ENCODE peak calls at places on chromosomes 11 and 22, in eight cellular contexts. U, W, Z, B, T, G, M and N are unnamed samples.

GRCh38 chr22:24106385-24107381 is 74.6 kb upstream of the SUSD2 start:
- DNase-seq in Z (peak), G (no peak), W (no peak), M (no peak), T (no peak), U (no peak), B (peak), N (no peak)

GRCh38 chr11:34263462-34264186 is 94.2 kb downstream of the ABTB2 start:
- DNase-seq in W (no peak), B (no peak), M (no peak), G (peak), T (peak), U (peak), Z (no peak), N (peak)

GRCh38 chr11:72951815-72952340 is 137.7 kb downstream of the ATG16L2 start:
- DNase-seq in Z (no peak), T (no peak), G (no peak), U (no peak), B (no peak), M (no peak), W (no peak), N (no peak)

GRCh38 chr11:87198266-87198881 is 160.6 kb downstream of the TMEM135 start:
- DNase-seq in Z (no peak), M (no peak), G (no peak), U (no peak), W (no peak), B (no peak), T (no peak), N (no peak)

GRCh38 chr22:32202539-32203180 is 2.2 kb downstream of the RFPL2 start:
- DNase-seq in G (peak), U (peak), T (peak), W (no peak), B (peak), M (peak), Z (no peak), N (no peak)

GRCh38 chr11:101127699-101128570 is 1.7 kb downstream of the PGR start:
- DNase-seq in B (peak), W (no peak), G (no peak), Z (no peak), M (no peak), T (no peak), U (no peak), N (peak)

GRCh38 chr11:88231894-88232482 is 56.7 kb upstream of the RAB38 start:
- DNase-seq in T (peak), B (peak), M (peak), G (peak), W (no peak), U (peak), Z (no peak), N (peak)

GRCh38 chr22:36365020-36365411 is 22.8 kb downstream of the MYH9 start:
- DNase-seq in W (peak), B (peak), Z (peak), G (peak), U (peak), M (peak), T (peak), N (peak)

GRCh38 chr11:67006029-67006884 is 16.7 kb upstream of the SYT12 start:
- DNase-seq in M (peak), U (no peak), G (peak), W (no peak), Z (peak), B (peak), T (no peak), N (peak)

GRCh38 chr11:643849-644738 is 7.0 kb downstream of the DRD4 start:
- DNase-seq in W (no peak), Z (no peak), T (no peak), M (no peak), U (no peak), B (no peak), G (no peak), N (no peak)

GRCh38 chr22:35380537-35381423 is at the start of gene HMOX1:
- DNase-seq in M (peak), T (peak), B (peak), G (peak), W (no peak), Z (peak), U (peak), N (peak)

GRCh38 chr11:68684385-68685356 is at the start of gene GAL:
- DNase-seq in T (no peak), U (no peak), M (no peak), W (no peak), Z (no peak), B (peak), G (no peak), N (no peak)

GRCh38 chr11:1888811-1889526 is 2.7 kb downstream of the PRR33 start:
- DNase-seq in W (no peak), T (no peak), Z (peak), B (peak), U (no peak), G (peak), M (peak), N (no peak)

GRCh38 chr11:125141686-125142535 is 22.6 kb upstream of the PKNOX2 start:
- DNase-seq in W (no peak), U (no peak), M (peak), T (peak), G (peak), B (peak), Z (peak), N (peak)

GRCh38 chr11:6693342-6694228 is 10.4 kb upstream of the MRPL17 start:
- DNase-seq in T (peak), G (peak), Z (peak), M (peak), B (peak), W (no peak), U (peak), N (peak)

GRCh38 chr11:27471588-27472397 is 797 bp downstream of the LGR4 start:
- DNase-seq in T (no peak), G (peak), M (no peak), U (no peak), W (no peak), Z (peak), B (peak), N (no peak)

GRCh38 chr11:124837491-124837856 is 27.8 kb upstream of the ROBO3 start:
- DNase-seq in T (peak), Z (no peak), B (no peak), W (peak), U (peak), G (peak), M (no peak), N (peak)

GRCh38 chr11:71193431-71193830 is 58.9 kb downstream of the SHANK2 start:
- DNase-seq in Z (no peak), M (no peak), U (no peak), T (no peak), G (no peak), W (no peak), B (no peak), N (no peak)

GRCh38 chr11:74710291-74710938 is 20.8 kb downstream of the CHRDL2 start:
- DNase-seq in G (no peak), W (no peak), T (peak), Z (no peak), M (no peak), B (no peak), U (no peak), N (no peak)

GRCh38 chr11:26847459-26847858 is 125.6 kb upstream of the SLC5A12 start:
- DNase-seq in U (no peak), G (no peak), M (no peak), Z (no peak), B (no peak), W (no peak), T (peak), N (peak)

GRCh38 chr11:11163256-11163655 is 189.8 kb downstream of the CSNK2A3 start:
- DNase-seq in T (no peak), M (no peak), Z (no peak), G (peak), U (no peak), B (no peak), W (no peak), N (no peak)

GRCh38 chr11:101262258-101262657 is 132.6 kb upstream of the PGR start:
- DNase-seq in B (no peak), W (no peak), T (no peak), G (no peak), Z (no peak), M (no peak), U (no peak), N (no peak)